ENCODE peak calls at places on chromosomes 2 and 18, in five cellular contexts. E is T-helper 2 cell; F is activated CD8-positive, alpha-beta memory T cell treated with anti-CD3 and anti-CD28 coated beads, Interleukin-2, amount 50 U/mL, for 48 hours; W is M059J; H is HS-5. Z is an unnamed sample.

GRCh38 chr18:67553471-67553870 is 37.0 kb upstream of the DSEL start:
- DNase-seq in E (no peak), F (no peak), W (peak), H (no peak), Z (no peak)

GRCh38 chr2:85915606-85916303 is 27.0 kb upstream of the ST3GAL5 start:
- DNase-seq in E (no peak), F (no peak), W (no peak), H (no peak), Z (peak)

GRCh38 chr2:85161626-85161960 is 28.4 kb downstream of the TCF7L1 start:
- DNase-seq in E (no peak), F (no peak), W (peak), H (no peak), Z (peak)

GRCh38 chr2:1886405-1886992 is 142.2 kb upstream of the PXDN start:
- DNase-seq in E (peak), F (peak), W (peak), H (no peak), Z (peak)

GRCh38 chr18:54983041-54983686 is 23.9 kb upstream of the CCDC68 start:
- DNase-seq in E (peak), F (no peak), W (peak), H (peak), Z (peak)

GRCh38 chr2:144711546-144712276 is 191.8 kb upstream of the ZEB2 start:
- DNase-seq in E (no peak), F (no peak), W (no peak), H (no peak), Z (peak)

GRCh38 chr2:120959426-120959825 is 223.8 kb downstream of the GLI2 start:
- DNase-seq in E (no peak), F (no peak), W (no peak), H (no peak), Z (no peak)

GRCh38 chr2:83221258-83221657 is 1237.8 kb downstream of the SUCLG1 start:
- DNase-seq in E (no peak), F (no peak), W (no peak), H (peak), Z (no peak)

GRCh38 chr2:225582355-225583116 is 183.0 kb downstream of the NYAP2 start:
- DNase-seq in E (no peak), F (no peak), W (no peak), H (no peak), Z (no peak)

GRCh38 chr2:11873766-11874165 is 127.3 kb downstream of the LPIN1 start:
- DNase-seq in E (no peak), F (no peak), W (no peak), H (no peak), Z (no peak)

GRCh38 chr2:172402184-172402583 is 25.2 kb upstream of the ITGA6 start:
- DNase-seq in E (no peak), F (no peak), W (no peak), H (no peak), Z (no peak)

GRCh38 chr2:68319397-68320117 is at the start of gene CNRIP1:
- DNase-seq in E (no peak), F (peak), W (peak), H (no peak), Z (peak)

GRCh38 chr2:181675241-181675640 is 5.1 kb downstream of the NEUROD1 start:
- DNase-seq in E (no peak), F (no peak), W (peak), H (no peak), Z (no peak)

GRCh38 chr2:195318440-195319111 is 338.4 kb upstream of the SLC39A10 start:
- DNase-seq in E (peak), F (no peak), W (peak), H (no peak), Z (peak)

GRCh38 chr2:148237911-148238310 is 217.0 kb downstream of the MBD5 start:
- DNase-seq in E (no peak), F (no peak), W (no peak), H (no peak), Z (no peak)

GRCh38 chr18:76886112-76886511 is 63.8 kb downstream of the ZNF236 start:
- DNase-seq in E (no peak), F (no peak), W (no peak), H (no peak), Z (no peak)

GRCh38 chr2:72142743-72143440 is 4.8 kb downstream of the CYP26B1 start:
- DNase-seq in E (no peak), F (peak), W (no peak), H (no peak), Z (no peak)

GRCh38 chr2:112692496-112692911 is 28.3 kb upstream of the NT5DC4 start:
- DNase-seq in E (peak), F (peak), W (peak), H (peak), Z (peak)

GRCh38 chr2:163259489-163259888 is 420.9 kb upstream of the KCNH7 start:
- DNase-seq in E (no peak), F (no peak), W (no peak), H (no peak), Z (no peak)

GRCh38 chr2:216086207-216086893 is 4.6 kb downstream of the TMEM169 start:
- DNase-seq in E (no peak), F (no peak), W (no peak), H (no peak), Z (no peak)

GRCh38 chr2:30747206-30747605 is 60.0 kb downstream of the CAPN13 start:
- DNase-seq in E (no peak), F (no peak), W (no peak), H (no peak), Z (no peak)

GRCh38 chr2:234978466-234979203 is 26.8 kb downstream of the SH3BP4 start:
- DNase-seq in E (no peak), F (no peak), W (peak), H (no peak), Z (peak)

GRCh38 chr18:44917865-44918476 is 237.3 kb downstream of the SETBP1 start:
- DNase-seq in E (no peak), F (no peak), W (no peak), H (no peak), Z (no peak)

GRCh38 chr2:71926098-71926466 is 221.6 kb downstream of the CYP26B1 start:
- DNase-seq in E (no peak), F (peak), W (no peak), H (no peak), Z (no peak)

GRCh38 chr2:222844323-222844722 is 16.5 kb upstream of the ACSL3 start:
- DNase-seq in E (peak), F (no peak), W (peak), H (no peak), Z (peak)

GRCh38 chr2:139394801-139395200 is 614.6 kb upstream of the NXPH2 start:
- DNase-seq in E (no peak), F (no peak), W (no peak), H (no peak), Z (no peak)

GRCh38 chr2:134499307-134499706 is 219.5 kb downstream of the TMEM163 start:
- DNase-seq in E (no peak), F (no peak), W (no peak), H (no peak), Z (no peak)

GRCh38 chr2:183248866-183249567 is 124.8 kb downstream of the NUP35 start:
- DNase-seq in E (peak), F (no peak), W (peak), H (peak), Z (peak)

GRCh38 chr18:55236150-55236931 is 277.1 kb upstream of the CCDC68 start:
- DNase-seq in E (peak), F (no peak), W (no peak), H (no peak), Z (peak)